ENCODE peak calls at places on chromosomes 16 and 17, in six cellular contexts. C, J, E, R, S and P are unnamed samples.
A peak's percentile ranks its signal among the peaks of the same experiment; 100 is the strongest.

GRCh38 chr17:27158390-27158789 is 135.5 kb upstream of the WSB1 start:
- DNase-seq in C (no peak), J (no peak), E (no peak), R (no peak), S (no peak), P (no peak)

GRCh38 chr16:87847785-87848675 is 21.3 kb downstream of the SLC7A5 start:
- DNase-seq in C (no peak), J (no peak), E (no peak), R (no peak), S (no peak), P (no peak)

GRCh38 chr16:20849587-20850390 is 43.5 kb downstream of the REXO5 start:
- DNase-seq in C (peak; percentile 54), J (peak; percentile 61), E (peak; percentile 45), R (peak; percentile 55), S (no peak), P (peak; percentile 67)

GRCh38 chr17:10019941-10020403 is 114.9 kb upstream of the RCVRN start:
- DNase-seq in C (no peak), J (no peak), E (no peak), R (no peak), S (no peak), P (no peak)

GRCh38 chr17:19433727-19434340 is 22.8 kb downstream of the RNF112 start:
- DNase-seq in C (no peak), J (no peak), E (no peak), R (no peak), S (no peak), P (no peak)

GRCh38 chr16:19735074-19735867 is 17.2 kb downstream of the IQCK start:
- DNase-seq in C (no peak), J (no peak), E (no peak), R (no peak), S (no peak), P (no peak)

GRCh38 chr16:84761448-84762368 is 58.1 kb upstream of the CRISPLD2 start:
- DNase-seq in C (no peak), J (no peak), E (no peak), R (no peak), S (no peak), P (no peak)

GRCh38 chr17:16945141-16945493 is 26.8 kb downstream of the TNFRSF13B start:
- DNase-seq in C (no peak), J (no peak), E (no peak), R (no peak), S (no peak), P (no peak)

GRCh38 chr17:72104164-72104862 is 16.5 kb upstream of the SOX9 start:
- DNase-seq in C (no peak), J (no peak), E (no peak), R (no peak), S (no peak), P (no peak)

GRCh38 chr17:72411124-72411563 is 290.3 kb downstream of the SOX9 start:
- DNase-seq in C (no peak), J (no peak), E (no peak), R (no peak), S (no peak), P (no peak)

GRCh38 chr17:75876190-75876937 is 2.0 kb downstream of the TRIM47 start:
- DNase-seq in C (no peak), J (no peak), E (peak; percentile 80), R (no peak), S (no peak), P (peak; percentile 78)

GRCh38 chr17:61426482-61427304 is 25.5 kb upstream of the TBX4 start:
- DNase-seq in C (peak; percentile 49), J (peak; percentile 85), E (no peak), R (no peak), S (peak; percentile 59), P (no peak)

GRCh38 chr16:85583491-85584181 is 29.5 kb upstream of the GSE1 start:
- DNase-seq in C (peak; percentile 75), J (peak; percentile 84), E (peak; percentile 46), R (no peak), S (peak; percentile 55), P (no peak)

GRCh38 chr17:74372426-74372825 is 5.1 kb downstream of the GPR142 start:
- DNase-seq in C (no peak), J (no peak), E (no peak), R (no peak), S (no peak), P (no peak)

GRCh38 chr16:85928411-85928820 is 29.5 kb downstream of the IRF8 start:
- DNase-seq in C (peak; percentile 32), J (no peak), E (no peak), R (peak; percentile 6), S (peak; percentile 11), P (no peak)

GRCh38 chr17:75273968-75274708 is 3.1 kb upstream of the MIF4GD start:
- DNase-seq in C (peak; percentile 73), J (peak; percentile 70), E (no peak), R (peak; percentile 75), S (no peak), P (no peak)

GRCh38 chr17:43366809-43367587 is 31.8 kb upstream of the ARL4D start:
- DNase-seq in C (no peak), J (no peak), E (no peak), R (no peak), S (no peak), P (no peak)

GRCh38 chr17:4706121-4706520 is 2.2 kb upstream of the PELP1 start:
- DNase-seq in C (peak; percentile 50), J (no peak), E (no peak), R (no peak), S (no peak), P (no peak)

GRCh38 chr16:35753559-35754390 is 2294.4 kb downstream of the TP53TG3F start:
- DNase-seq in C (no peak), J (no peak), E (no peak), R (no peak), S (no peak), P (no peak)

GRCh38 chr16:86809458-86809955 is 231.2 kb downstream of the FOXL1 start:
- DNase-seq in C (peak; percentile 68), J (peak; percentile 63), E (no peak), R (no peak), S (peak; percentile 31), P (no peak)

GRCh38 chr17:2406271-2406902 is 5.5 kb upstream of the MNT start:
- DNase-seq in C (no peak), J (no peak), E (no peak), R (no peak), S (no peak), P (no peak)

GRCh38 chr17:58335061-58335731 is 6.6 kb upstream of the TSPOAP1 start:
- DNase-seq in C (no peak), J (no peak), E (no peak), R (no peak), S (no peak), P (no peak)

GRCh38 chr17:79420318-79421243 is 190.3 kb downstream of the RBFOX3 start:
- DNase-seq in C (no peak), J (no peak), E (no peak), R (peak; percentile 24), S (no peak), P (no peak)

GRCh38 chr16:22195695-22196558 is 10.2 kb upstream of the EEF2K start:
- DNase-seq in C (peak; percentile 78), J (peak; percentile 76), E (peak; percentile 78), R (peak; percentile 84), S (peak; percentile 62), P (peak; percentile 94)

GRCh38 chr16:1610841-1611653 is 825 bp downstream of the IFT140 start:
- DNase-seq in C (no peak), J (no peak), E (no peak), R (no peak), S (no peak), P (no peak)

GRCh38 chr17:70871180-70871818 is 702.0 kb downstream of the KCNJ2 start:
- DNase-seq in C (no peak), J (no peak), E (no peak), R (no peak), S (no peak), P (no peak)

GRCh38 chr16:14398014-14398717 is 231.9 kb downstream of the PARN start:
- DNase-seq in C (no peak), J (no peak), E (no peak), R (no peak), S (no peak), P (no peak)